ENCODE peak calls at places on chromosomes 11 and 22, in five cellular contexts. One of them, this sample, is unnamed.

GRCh38 chr22:36258750-36259619 is 6.1 kb downstream of the APOL1 start:
- DNase-seq in activated T-helper 1 cell treated with anti-CD3 and anti-CD28 coated beads, Interleukin-2, amount 50 U/mL, for 16 hours: no peak
- DNase-seq in non-pigmented ciliary epithelial cell: no peak
- DNase-seq in stimulated activated CD8-positive, alpha-beta memory T cell treated with anti-CD3 and anti-CD28 coated beads, Interleukin-7, amount 100 ng/mL, for 24 hours: no peak
- DNase-seq in mucosa of gallbladder: no peak
- DNase-seq in this sample: no peak

GRCh38 chr11:33891714-33892327 is at the start of gene LMO2:
- DNase-seq in activated T-helper 1 cell treated with anti-CD3 and anti-CD28 coated beads, Interleukin-2, amount 50 U/mL, for 16 hours: no peak
- DNase-seq in non-pigmented ciliary epithelial cell: no peak
- DNase-seq in stimulated activated CD8-positive, alpha-beta memory T cell treated with anti-CD3 and anti-CD28 coated beads, Interleukin-7, amount 100 ng/mL, for 24 hours: no peak
- DNase-seq in mucosa of gallbladder: no peak
- DNase-seq in this sample: no peak

GRCh38 chr11:3157381-3158130 is 7.6 kb downstream of the OSBPL5 start:
- DNase-seq in activated T-helper 1 cell treated with anti-CD3 and anti-CD28 coated beads, Interleukin-2, amount 50 U/mL, for 16 hours: no peak
- DNase-seq in non-pigmented ciliary epithelial cell: no peak
- DNase-seq in stimulated activated CD8-positive, alpha-beta memory T cell treated with anti-CD3 and anti-CD28 coated beads, Interleukin-7, amount 100 ng/mL, for 24 hours: no peak
- DNase-seq in mucosa of gallbladder: no peak
- DNase-seq in this sample: no peak

GRCh38 chr11:125110996-125111340 is 458 bp downstream of the TMEM218 start:
- DNase-seq in activated T-helper 1 cell treated with anti-CD3 and anti-CD28 coated beads, Interleukin-2, amount 50 U/mL, for 16 hours: no peak
- DNase-seq in non-pigmented ciliary epithelial cell: no peak
- DNase-seq in stimulated activated CD8-positive, alpha-beta memory T cell treated with anti-CD3 and anti-CD28 coated beads, Interleukin-7, amount 100 ng/mL, for 24 hours: no peak
- DNase-seq in mucosa of gallbladder: no peak
- DNase-seq in this sample: no peak

GRCh38 chr22:35991168-35991567 is 37.5 kb downstream of the RBFOX2 start:
- DNase-seq in activated T-helper 1 cell treated with anti-CD3 and anti-CD28 coated beads, Interleukin-2, amount 50 U/mL, for 16 hours: no peak
- DNase-seq in non-pigmented ciliary epithelial cell: no peak
- DNase-seq in stimulated activated CD8-positive, alpha-beta memory T cell treated with anti-CD3 and anti-CD28 coated beads, Interleukin-7, amount 100 ng/mL, for 24 hours: no peak
- DNase-seq in mucosa of gallbladder: no peak
- DNase-seq in this sample: no peak

GRCh38 chr11:72641900-72642814 is 32.1 kb downstream of the PDE2A start:
- DNase-seq in activated T-helper 1 cell treated with anti-CD3 and anti-CD28 coated beads, Interleukin-2, amount 50 U/mL, for 16 hours: no peak
- DNase-seq in non-pigmented ciliary epithelial cell: no peak
- DNase-seq in stimulated activated CD8-positive, alpha-beta memory T cell treated with anti-CD3 and anti-CD28 coated beads, Interleukin-7, amount 100 ng/mL, for 24 hours: no peak
- DNase-seq in mucosa of gallbladder: peak; percentile 19
- DNase-seq in this sample: no peak

GRCh38 chr11:84793318-84793717 is 833.8 kb downstream of the DLG2 start:
- DNase-seq in activated T-helper 1 cell treated with anti-CD3 and anti-CD28 coated beads, Interleukin-2, amount 50 U/mL, for 16 hours: no peak
- DNase-seq in non-pigmented ciliary epithelial cell: no peak
- DNase-seq in stimulated activated CD8-positive, alpha-beta memory T cell treated with anti-CD3 and anti-CD28 coated beads, Interleukin-7, amount 100 ng/mL, for 24 hours: no peak
- DNase-seq in mucosa of gallbladder: no peak
- DNase-seq in this sample: no peak

GRCh38 chr11:131146817-131147490 is 223.5 kb upstream of the NTM start:
- DNase-seq in activated T-helper 1 cell treated with anti-CD3 and anti-CD28 coated beads, Interleukin-2, amount 50 U/mL, for 16 hours: no peak
- DNase-seq in non-pigmented ciliary epithelial cell: no peak
- DNase-seq in stimulated activated CD8-positive, alpha-beta memory T cell treated with anti-CD3 and anti-CD28 coated beads, Interleukin-7, amount 100 ng/mL, for 24 hours: no peak
- DNase-seq in mucosa of gallbladder: no peak
- DNase-seq in this sample: no peak

GRCh38 chr22:17217179-17217578 is 2.1 kb downstream of the ADA2 start:
- DNase-seq in activated T-helper 1 cell treated with anti-CD3 and anti-CD28 coated beads, Interleukin-2, amount 50 U/mL, for 16 hours: no peak
- DNase-seq in non-pigmented ciliary epithelial cell: no peak
- DNase-seq in stimulated activated CD8-positive, alpha-beta memory T cell treated with anti-CD3 and anti-CD28 coated beads, Interleukin-7, amount 100 ng/mL, for 24 hours: no peak
- DNase-seq in mucosa of gallbladder: no peak
- DNase-seq in this sample: no peak

GRCh38 chr11:67303989-67304411 is 670 bp downstream of the SSH3 start:
- DNase-seq in activated T-helper 1 cell treated with anti-CD3 and anti-CD28 coated beads, Interleukin-2, amount 50 U/mL, for 16 hours: no peak
- DNase-seq in non-pigmented ciliary epithelial cell: no peak
- DNase-seq in stimulated activated CD8-positive, alpha-beta memory T cell treated with anti-CD3 and anti-CD28 coated beads, Interleukin-7, amount 100 ng/mL, for 24 hours: no peak
- DNase-seq in mucosa of gallbladder: no peak
- DNase-seq in this sample: no peak

GRCh38 chr22:26016916-26017315 is 152.3 kb upstream of the SEZ6L start:
- DNase-seq in activated T-helper 1 cell treated with anti-CD3 and anti-CD28 coated beads, Interleukin-2, amount 50 U/mL, for 16 hours: no peak
- DNase-seq in non-pigmented ciliary epithelial cell: no peak
- DNase-seq in stimulated activated CD8-positive, alpha-beta memory T cell treated with anti-CD3 and anti-CD28 coated beads, Interleukin-7, amount 100 ng/mL, for 24 hours: no peak
- DNase-seq in mucosa of gallbladder: no peak
- DNase-seq in this sample: no peak

GRCh38 chr11:2781413-2782274 is 81.8 kb upstream of the KCNQ1OT1 start:
- DNase-seq in activated T-helper 1 cell treated with anti-CD3 and anti-CD28 coated beads, Interleukin-2, amount 50 U/mL, for 16 hours: no peak
- DNase-seq in non-pigmented ciliary epithelial cell: no peak
- DNase-seq in stimulated activated CD8-positive, alpha-beta memory T cell treated with anti-CD3 and anti-CD28 coated beads, Interleukin-7, amount 100 ng/mL, for 24 hours: no peak
- DNase-seq in mucosa of gallbladder: peak; percentile 12
- DNase-seq in this sample: no peak

GRCh38 chr11:6635082-6635932 is 16.1 kb upstream of the TPP1 start:
- DNase-seq in activated T-helper 1 cell treated with anti-CD3 and anti-CD28 coated beads, Interleukin-2, amount 50 U/mL, for 16 hours: no peak
- DNase-seq in non-pigmented ciliary epithelial cell: no peak
- DNase-seq in stimulated activated CD8-positive, alpha-beta memory T cell treated with anti-CD3 and anti-CD28 coated beads, Interleukin-7, amount 100 ng/mL, for 24 hours: no peak
- DNase-seq in mucosa of gallbladder: peak; percentile 32
- DNase-seq in this sample: no peak

GRCh38 chr11:1356007-1356435 is 33.7 kb upstream of the BRSK2 start:
- DNase-seq in activated T-helper 1 cell treated with anti-CD3 and anti-CD28 coated beads, Interleukin-2, amount 50 U/mL, for 16 hours: no peak
- DNase-seq in non-pigmented ciliary epithelial cell: no peak
- DNase-seq in stimulated activated CD8-positive, alpha-beta memory T cell treated with anti-CD3 and anti-CD28 coated beads, Interleukin-7, amount 100 ng/mL, for 24 hours: no peak
- DNase-seq in mucosa of gallbladder: no peak
- DNase-seq in this sample: no peak

This sample was measured in activated CD8-positive, alpha-beta memory T cell treated with anti-CD3 and anti-CD28 coated beads for 4 hours.